ENCODE peak calls at places on chromosomes 2 and 18, in nine cellular contexts. One of them, this sample, is unnamed.

GRCh38 chr18:3319399-3319798 is 57.5 kb downstream of the MYL12B start:
- DNase-seq in naive thymus-derived CD4-positive, alpha-beta T cell: no peak
- DNase-seq in H7: no peak
- DNase-seq in effector CD4-positive, alpha-beta T cell: no peak
- DNase-seq in HTR-8/SVneo: no peak
- DNase-seq in epithelial cell of esophagus: no peak
- DNase-seq in kidney tubule cell: peak
- DNase-seq in cardiac fibroblast: no peak
- DNase-seq in tibial nerve: no peak
- DNase-seq in this sample: no peak

GRCh38 chr2:181540421-181540820 is 83.2 kb downstream of the ITGA4 start:
- DNase-seq in cardiac fibroblast: no peak
- DNase-seq in kidney tubule cell: peak
- DNase-seq in epithelial cell of esophagus: no peak
- DNase-seq in effector CD4-positive, alpha-beta T cell: no peak
- DNase-seq in naive thymus-derived CD4-positive, alpha-beta T cell: no peak
- DNase-seq in tibial nerve: no peak
- DNase-seq in H7: no peak
- DNase-seq in HTR-8/SVneo: no peak
- DNase-seq in this sample: no peak

GRCh38 chr2:196239622-196240587 is 68.5 kb upstream of the STK17B start:
- DNase-seq in H7: no peak
- DNase-seq in tibial nerve: peak
- DNase-seq in kidney tubule cell: peak
- DNase-seq in epithelial cell of esophagus: peak
- DNase-seq in HTR-8/SVneo: peak
- DNase-seq in cardiac fibroblast: peak
- DNase-seq in naive thymus-derived CD4-positive, alpha-beta T cell: peak
- DNase-seq in effector CD4-positive, alpha-beta T cell: peak
- DNase-seq in this sample: peak

GRCh38 chr2:191041418-191042161 is 27.6 kb upstream of the STAT1 start:
- DNase-seq in kidney tubule cell: peak
- DNase-seq in effector CD4-positive, alpha-beta T cell: no peak
- DNase-seq in naive thymus-derived CD4-positive, alpha-beta T cell: no peak
- DNase-seq in cardiac fibroblast: peak
- DNase-seq in H7: peak
- DNase-seq in epithelial cell of esophagus: peak
- DNase-seq in tibial nerve: no peak
- DNase-seq in HTR-8/SVneo: no peak
- DNase-seq in this sample: peak

GRCh38 chr2:68789603-68790002 is 55.0 kb downstream of the ARHGAP25 start:
- DNase-seq in H7: no peak
- DNase-seq in naive thymus-derived CD4-positive, alpha-beta T cell: no peak
- DNase-seq in kidney tubule cell: no peak
- DNase-seq in cardiac fibroblast: no peak
- DNase-seq in epithelial cell of esophagus: no peak
- DNase-seq in tibial nerve: no peak
- DNase-seq in HTR-8/SVneo: no peak
- DNase-seq in effector CD4-positive, alpha-beta T cell: no peak
- DNase-seq in this sample: no peak

GRCh38 chr2:135132314-135132713 is 80.2 kb downstream of the RAB3GAP1 start:
- DNase-seq in kidney tubule cell: peak
- DNase-seq in H7: no peak
- DNase-seq in epithelial cell of esophagus: peak
- DNase-seq in effector CD4-positive, alpha-beta T cell: no peak
- DNase-seq in tibial nerve: no peak
- DNase-seq in HTR-8/SVneo: no peak
- DNase-seq in cardiac fibroblast: no peak
- DNase-seq in naive thymus-derived CD4-positive, alpha-beta T cell: no peak
- DNase-seq in this sample: no peak

GRCh38 chr2:128768066-128768465 is 449.4 kb upstream of the HS6ST1 start:
- DNase-seq in H7: no peak
- DNase-seq in effector CD4-positive, alpha-beta T cell: no peak
- DNase-seq in HTR-8/SVneo: no peak
- DNase-seq in epithelial cell of esophagus: no peak
- DNase-seq in naive thymus-derived CD4-positive, alpha-beta T cell: no peak
- DNase-seq in tibial nerve: no peak
- DNase-seq in kidney tubule cell: no peak
- DNase-seq in cardiac fibroblast: no peak
- DNase-seq in this sample: no peak

GRCh38 chr18:43620936-43621335 is 343.6 kb upstream of the SYT4 start:
- DNase-seq in cardiac fibroblast: peak
- DNase-seq in epithelial cell of esophagus: peak
- DNase-seq in HTR-8/SVneo: no peak
- DNase-seq in H7: peak
- DNase-seq in naive thymus-derived CD4-positive, alpha-beta T cell: no peak
- DNase-seq in effector CD4-positive, alpha-beta T cell: no peak
- DNase-seq in kidney tubule cell: peak
- DNase-seq in tibial nerve: no peak
- DNase-seq in this sample: peak

GRCh38 chr2:202609381-202610145 is 25.2 kb upstream of the FAM117B start:
- DNase-seq in naive thymus-derived CD4-positive, alpha-beta T cell: no peak
- DNase-seq in H7: no peak
- DNase-seq in tibial nerve: no peak
- DNase-seq in HTR-8/SVneo: no peak
- DNase-seq in cardiac fibroblast: no peak
- DNase-seq in effector CD4-positive, alpha-beta T cell: no peak
- DNase-seq in kidney tubule cell: no peak
- DNase-seq in epithelial cell of esophagus: peak
- DNase-seq in this sample: peak

GRCh38 chr2:168495524-168495923 is 39.5 kb downstream of the CERS6 start:
- DNase-seq in epithelial cell of esophagus: no peak
- DNase-seq in effector CD4-positive, alpha-beta T cell: no peak
- DNase-seq in HTR-8/SVneo: no peak
- DNase-seq in tibial nerve: no peak
- DNase-seq in kidney tubule cell: peak
- DNase-seq in H7: no peak
- DNase-seq in naive thymus-derived CD4-positive, alpha-beta T cell: no peak
- DNase-seq in cardiac fibroblast: no peak
- DNase-seq in this sample: no peak

GRCh38 chr2:215431778-215432758 is 3.8 kb downstream of the FN1 start:
- DNase-seq in kidney tubule cell: peak
- DNase-seq in cardiac fibroblast: peak
- DNase-seq in epithelial cell of esophagus: no peak
- DNase-seq in HTR-8/SVneo: no peak
- DNase-seq in tibial nerve: no peak
- DNase-seq in naive thymus-derived CD4-positive, alpha-beta T cell: no peak
- DNase-seq in H7: no peak
- DNase-seq in effector CD4-positive, alpha-beta T cell: no peak
- DNase-seq in this sample: no peak